ENCODE peak calls at places on chromosomes 13 and 19, in six cellular contexts. V is stomach, A is breast epithelium, B is astrocyte, S is tibial nerve, L is PC-9. P is an unnamed sample.
A peak's percentile ranks its signal among the peaks of the same experiment; 100 is the strongest.

GRCh38 chr19:51124216-51124615 is 490 bp upstream of the SIGLEC9 start:
- DNase-seq in V (no peak), A (no peak), B (no peak), S (no peak), L (no peak), P (no peak)

GRCh38 chr13:99929866-99930265 is 41.7 kb downstream of the ZIC5 start:
- DNase-seq in V (no peak), A (no peak), B (no peak), S (no peak), L (no peak), P (no peak)

GRCh38 chr19:18663940-18664530 is 19.4 kb upstream of the CRTC1 start:
- DNase-seq in V (no peak), A (no peak), B (no peak), S (no peak), L (peak; percentile 28), P (no peak)

GRCh38 chr19:44718441-44719261 is 19.7 kb downstream of the CEACAM16 start:
- DNase-seq in V (peak; percentile 93), A (peak; percentile 54), B (peak; percentile 54), S (peak; percentile 45), L (peak; percentile 79), P (peak; percentile 22)

GRCh38 chr13:29435125-29435911 is 160.2 kb downstream of the SLC7A1 start:
- DNase-seq in V (no peak), A (no peak), B (peak; percentile 95), S (peak; percentile 8), L (no peak), P (peak; percentile 55)

GRCh38 chr13:38993381-38993780 is 2.8 kb upstream of the STOML3 start:
- DNase-seq in V (no peak), A (no peak), B (no peak), S (no peak), L (no peak), P (no peak)

GRCh38 chr19:28023064-28023463 is 1189.9 kb downstream of the UQCRFS1 start:
- DNase-seq in V (no peak), A (no peak), B (peak; percentile 97), S (no peak), L (no peak), P (peak; percentile 72)

GRCh38 chr19:6890938-6891337 is 3.6 kb downstream of the ADGRE1 start:
- DNase-seq in V (no peak), A (no peak), B (no peak), S (no peak), L (no peak), P (no peak)

GRCh38 chr19:36963262-36963661 is 47.1 kb downstream of the ZNF568 start:
- DNase-seq in V (no peak), A (no peak), B (no peak), S (no peak), L (no peak), P (no peak)

GRCh38 chr13:113845055-113845454 is 18.8 kb downstream of the GAS6 start:
- DNase-seq in V (no peak), A (no peak), B (no peak), S (no peak), L (no peak), P (no peak)

GRCh38 chr19:34959021-34959420 is 5.0 kb downstream of the ZNF792 start:
- DNase-seq in V (no peak), A (no peak), B (no peak), S (no peak), L (no peak), P (no peak)

GRCh38 chr19:53132231-53132991 is at the start of gene ZNF415:
- DNase-seq in V (peak; percentile 81), A (peak; percentile 75), B (peak; percentile 54), S (peak; percentile 45), L (peak; percentile 70), P (peak; percentile 17)

GRCh38 chr19:30629086-30629485 is 256.9 kb downstream of the ZNF536 start:
- DNase-seq in V (no peak), A (no peak), B (no peak), S (no peak), L (no peak), P (no peak)

GRCh38 chr19:49818691-49819331 is 722 bp downstream of the MED25 start:
- DNase-seq in V (no peak), A (no peak), B (no peak), S (no peak), L (no peak), P (no peak)

GRCh38 chr19:49817964-49818690 is at the start of gene MED25:
- DNase-seq in V (peak; percentile 86), A (peak; percentile 75), B (peak; percentile 56), S (peak; percentile 74), L (peak; percentile 69), P (peak; percentile 84)

GRCh38 chr19:49812997-49813861 is at the start of gene FUZ:
- DNase-seq in V (peak; percentile 97), A (peak; percentile 98), B (peak; percentile 98), S (peak; percentile 97), L (peak; percentile 98), P (peak; percentile 94)

GRCh38 chr19:49814010-49814409 is 918 bp upstream of the FUZ start:
- DNase-seq in V (no peak), A (no peak), B (no peak), S (no peak), L (no peak), P (no peak)

DNA sequence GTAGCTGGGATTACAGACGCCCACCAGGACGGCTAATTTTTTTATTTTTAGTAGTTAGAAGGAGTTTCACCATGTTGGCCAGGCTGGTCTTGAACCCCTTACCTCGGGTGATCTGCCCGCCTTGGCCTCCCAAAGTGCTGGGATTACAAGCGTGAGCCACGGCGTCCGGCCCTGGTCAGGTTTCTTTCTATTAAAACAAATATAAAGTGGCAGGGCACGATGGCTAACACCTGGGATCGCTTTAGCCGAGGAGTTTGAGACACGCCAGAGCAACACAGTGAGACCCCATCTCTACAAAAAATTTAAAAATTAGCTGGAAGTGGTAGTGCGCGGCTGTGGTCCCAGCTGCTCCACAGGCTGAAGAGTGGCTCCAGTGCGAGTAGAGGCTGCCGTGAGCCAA is 1.5 kb upstream of the MED25 start:
- DNase-seq in V (no peak), A (no peak), B (no peak), S (no peak), L (no peak), P (no peak)
- H3K4me3 ChIP-seq in V (no peak overlapping the region), A (peak overlapping the region; percentile 83), B (no peak overlapping the region), S (no peak overlapping the region), L (peak overlapping the region; percentile 84), P (peak overlapping the region; percentile 93)

DNA sequence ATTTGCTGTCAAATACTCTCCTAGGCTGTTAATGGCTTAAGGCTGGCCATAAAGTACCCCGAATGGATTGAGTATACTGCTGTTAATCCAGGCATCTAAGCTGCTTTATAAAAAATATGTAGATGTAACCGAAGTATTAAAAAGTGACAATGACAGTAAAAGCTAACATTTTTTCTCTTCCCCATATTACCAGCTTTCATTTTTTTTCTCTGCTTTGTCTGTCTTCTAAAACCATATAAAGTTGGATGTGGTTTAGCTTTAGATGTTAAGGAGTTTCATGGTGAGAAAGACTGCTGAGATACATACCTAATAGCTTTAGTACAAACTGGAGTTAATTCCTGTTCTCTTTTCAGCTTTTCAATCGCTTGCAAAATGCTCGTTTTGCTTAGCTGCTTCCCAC is 824 bp downstream of the AKAP11 start:
- DNase-seq in V (no peak), A (no peak), B (no peak), S (no peak), L (no peak), P (no peak)
- H3K36me3 ChIP-seq in V (no peaks in the 10 kb centered on the region), A (no peaks in the 10 kb centered on the region), B (no peaks in the 10 kb centered on the region), S (no peaks in the 10 kb centered on the region), L (no peaks in the 10 kb centered on the region), P (peaks cover 4% of the 10 kb centered on the region)

GRCh38 chr19:50050406-50051223 is 24.8 kb downstream of the ZNF473 start:
- DNase-seq in V (peak; percentile 55), A (peak; percentile 78), B (peak; percentile 60), S (peak; percentile 75), L (no peak), P (peak; percentile 67)
- H3K4me3 ChIP-seq in V (peak overlapping the region; percentile 45), A (peak overlapping the region; percentile 60), B (peak overlapping the region; percentile 56), S (peak overlapping the region; percentile 18), L (no peak overlapping the region), P (peak overlapping the region; percentile 15)

DNA sequence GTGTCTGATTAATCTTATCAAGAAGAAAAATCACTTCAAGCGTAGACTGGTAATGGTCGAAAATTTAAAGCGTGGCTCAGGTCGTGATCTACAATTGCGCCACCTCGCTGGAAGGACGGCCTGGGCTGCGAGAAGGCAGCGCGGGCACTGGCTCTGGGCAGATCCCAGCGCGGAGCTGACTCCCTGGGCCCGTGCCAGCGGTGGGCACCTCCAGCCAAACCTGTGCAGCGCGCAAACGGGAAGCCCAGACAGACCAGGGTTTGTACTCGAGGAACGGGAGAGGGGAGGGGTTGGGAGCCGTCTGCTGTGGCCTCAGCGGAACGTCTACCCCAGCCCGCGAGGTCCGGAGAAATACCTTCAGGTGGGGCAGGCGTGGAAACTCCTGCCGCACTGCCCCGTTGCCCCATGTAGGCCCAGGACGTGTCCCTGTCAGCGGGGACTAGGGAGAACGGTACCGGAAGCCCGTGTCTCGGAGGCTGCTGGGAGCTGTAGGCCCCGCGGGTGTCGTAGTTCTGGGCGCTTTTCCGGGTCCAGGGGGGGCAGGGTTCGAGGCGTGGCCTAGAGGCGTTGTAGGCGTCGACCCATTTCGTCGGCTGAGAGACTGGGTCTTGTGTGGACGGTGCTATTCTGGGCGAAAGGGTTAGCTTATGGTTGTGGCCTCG is 21.1 kb downstream of the ZNF274 start:
- DNase-seq in V (no peak), A (no peak), B (no peak), S (no peak), L (peak; percentile 15), P (no peak)
- H3K36me3 ChIP-seq in V (peaks cover 100% of the 10 kb centered on the region), A (peaks cover 42% of the 10 kb centered on the region), B (peaks cover 28% of the 10 kb centered on the region), S (peaks cover 99% of the 10 kb centered on the region), L (peaks cover 97% of the 10 kb centered on the region), P (peaks cover 9% of the 10 kb centered on the region)

GRCh38 chr13:87208636-87209035 is 462.5 kb upstream of the SLITRK5 start:
- DNase-seq in V (no peak), A (no peak), B (no peak), S (no peak), L (no peak), P (no peak)
- H3K4me3 ChIP-seq in V (no peak overlapping the region), A (no peak overlapping the region), B (no peak overlapping the region), S (no peak overlapping the region), L (no peak overlapping the region), P (no peak overlapping the region)

GRCh38 chr19:10995926-10996600 is 35.2 kb downstream of the SMARCA4 start:
- DNase-seq in V (no peak), A (no peak), B (no peak), S (no peak), L (no peak), P (no peak)

DNA sequence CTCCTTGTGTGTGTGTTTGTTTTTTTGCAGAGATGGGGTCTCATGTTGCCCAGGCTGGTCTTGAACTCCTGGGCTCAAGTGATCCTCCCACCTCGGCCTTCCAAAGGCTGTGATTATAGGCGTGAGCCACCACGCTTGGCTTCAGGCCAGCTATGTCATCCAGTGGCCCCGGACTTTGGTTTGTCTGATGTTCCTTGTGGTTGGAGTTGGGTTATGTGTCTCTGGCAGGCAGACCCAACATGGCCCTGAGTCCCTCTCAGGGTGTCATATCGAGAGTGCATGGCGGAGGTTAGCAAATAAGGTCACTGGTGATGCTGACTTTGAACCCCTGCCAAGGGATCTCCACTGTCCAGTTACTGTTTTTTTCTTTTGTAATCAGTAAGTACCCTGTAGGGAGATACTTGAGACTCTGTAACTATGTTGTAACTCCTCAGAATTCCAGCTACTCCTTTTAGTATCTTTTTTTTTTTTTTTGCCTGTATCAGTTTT is 37.3 kb downstream of the SMARCA4 start:
- DNase-seq in V (no peak), A (no peak), B (no peak), S (peak; percentile 61), L (no peak), P (peak; percentile 19)
- H3K36me3 ChIP-seq in V (peaks cover 100% of the 10 kb centered on the region), A (peaks cover 14% of the 10 kb centered on the region), B (peaks cover 48% of the 10 kb centered on the region), S (peaks cover 90% of the 10 kb centered on the region), L (peaks cover 30% of the 10 kb centered on the region), P (peaks cover 89% of the 10 kb centered on the region)

P was measured in MG63.